ENCODE peak calls at places on chromosome 14, in six cellular contexts. A, Z, H, N, K and S are unnamed samples. For H3K27me3, the result is how much of the 10 kb centered on the place peaks cover.

GRCh38 chr14:60356921-60357550 is 108.0 kb downstream of the PPM1A start:
- DNase-seq in N (no peak), H (peak), Z (no peak), K (no peak), A (no peak), S (no peak)

GRCh38 chr14:89000007-89000942 is 175.8 kb downstream of the TTC8 start:
- DNase-seq in H (peak), K (peak), Z (peak), A (peak), N (no peak), S (peak)

GRCh38 chr14:69879175-69880047 is at the start of gene SMOC1:
- DNase-seq in N (peak), H (peak), Z (no peak), K (peak), A (peak), S (peak)

GRCh38 chr14:105248368-105249174 is at the start of gene BTBD6:
- DNase-seq in H (peak), A (peak), K (peak), N (peak), Z (peak), S (peak)

GRCh38 chr14:100619382-100620305 is 32.4 kb upstream of the BEGAIN start:
- DNase-seq in K (no peak), H (no peak), Z (no peak), N (peak), A (no peak), S (no peak)

GRCh38 chr14:52926994-52927393 is 23.9 kb downstream of the FERMT2 start:
- DNase-seq in Z (no peak), A (no peak), H (peak), N (no peak), K (no peak), S (no peak)

GRCh38 chr14:105050551-105050897 is 14.7 kb downstream of the GPR132 start:
- DNase-seq in K (no peak), H (peak), N (no peak), Z (no peak), A (peak), S (no peak)

GRCh38 chr14:94536836-94537235 is 24.4 kb upstream of the SERPINA4 start:
- DNase-seq in K (no peak), H (peak), N (no peak), Z (no peak), A (no peak), S (peak)

GRCh38 chr14:65772901-65773574 is 360.5 kb downstream of the FUT8 start:
- DNase-seq in K (no peak), Z (no peak), H (peak), N (no peak), A (no peak), S (no peak)

GRCh38 chr14:90408713-90409112 is 11.9 kb downstream of the CALM1 start:
- DNase-seq in A (no peak), H (peak), K (no peak), Z (no peak), N (no peak), S (peak)

GRCh38 chr14:55249423-55249822 is 21.8 kb upstream of the FBXO34 start:
- DNase-seq in N (no peak), Z (no peak), A (no peak), H (peak), K (no peak), S (peak)

GRCh38 chr14:24392327-24393098 is 6.3 kb upstream of the NYNRIN start:
- DNase-seq in N (no peak), K (no peak), A (no peak), H (peak), Z (no peak), S (peak)

GRCh38 chr14:89037065-89037464 is 212.6 kb downstream of the TTC8 start:
- DNase-seq in A (no peak), H (no peak), K (no peak), N (no peak), Z (no peak), S (no peak)

GRCh38 chr14:95524706-95525512 is 8.5 kb upstream of the SYNE3 start:
- DNase-seq in H (no peak), A (no peak), Z (no peak), N (no peak), K (no peak), S (no peak)

GRCh38 chr14:100784523-100785337 is 41.2 kb upstream of the MEG3 start:
- DNase-seq in K (no peak), N (peak), Z (no peak), H (no peak), A (no peak), S (no peak)

GRCh38 chr14:44165286-44165685 is 341.8 kb downstream of the FSCB start:
- DNase-seq in Z (no peak), H (peak), N (no peak), K (no peak), A (no peak), S (no peak)

GRCh38 chr14:37150414-37150813 is 22.0 kb downstream of the SLC25A21 start:
- DNase-seq in H (peak), A (no peak), N (no peak), Z (no peak), K (no peak), S (peak)

GRCh38 chr14:80567905-80568512 is 356.7 kb upstream of the DIO2 start:
- DNase-seq in A (no peak), N (no peak), Z (no peak), H (peak), K (no peak), S (no peak)

GRCh38 chr14:52318829-52319604 is 4.9 kb downstream of the PTGER2 start:
- DNase-seq in N (no peak), K (no peak), H (no peak), Z (no peak), A (no peak), S (no peak)

GRCh38 chr14:58887931-58888330 is 250.2 kb downstream of the DACT1 start:
- DNase-seq in A (no peak), N (no peak), K (no peak), Z (no peak), H (peak), S (no peak)

GRCh38 chr14:92105073-92105844 is 1.1 kb downstream of the ATXN3 start:
- DNase-seq in N (no peak), K (no peak), A (no peak), H (peak), Z (no peak), S (no peak)

GRCh38 chr14:95531473-95531872 is 3.4 kb upstream of the GLRX5 start:
- DNase-seq in A (no peak), N (no peak), Z (no peak), K (no peak), H (peak), S (peak)

GRCh38 chr14:24238123-24238522 is 4.3 kb downstream of the TINF2 start:
- DNase-seq in K (no peak), Z (no peak), N (peak), A (no peak), H (no peak), S (no peak)

GRCh38 chr14:85437143-85437542 is 92.8 kb upstream of the FLRT2 start:
- DNase-seq in Z (no peak), H (no peak), N (no peak), A (no peak), K (no peak), S (peak)

GRCh38 chr14:99753225-99754140 is 39.7 kb upstream of the EML1 start:
- DNase-seq in Z (no peak), N (no peak), K (no peak), H (no peak), A (no peak), S (no peak)

GRCh38 chr14:100498068-100498467 is 89.1 kb downstream of the BEGAIN start:
- DNase-seq in Z (no peak), K (no peak), H (no peak), A (no peak), N (no peak), S (no peak)

GRCh38 chr14:51609251-51609986 is 42.3 kb upstream of the FRMD6 start:
- DNase-seq in N (no peak), K (no peak), A (no peak), Z (no peak), H (no peak), S (no peak)

GRCh38 chr14:93799617-93800016 is 11.3 kb upstream of the PRIMA1 start:
- DNase-seq in H (no peak), K (no peak), Z (no peak), A (no peak), N (no peak), S (no peak)

GRCh38 chr14:93239869-93240677 is 33.0 kb downstream of the UBR7 start:
- DNase-seq in Z (no peak), H (peak), K (no peak), A (no peak), N (no peak), S (peak)

GRCh38 chr14:104688755-104689619 is at the start of gene INF2:
- DNase-seq in A (peak), Z (no peak), H (peak), N (peak), K (no peak), S (no peak)

DNA sequence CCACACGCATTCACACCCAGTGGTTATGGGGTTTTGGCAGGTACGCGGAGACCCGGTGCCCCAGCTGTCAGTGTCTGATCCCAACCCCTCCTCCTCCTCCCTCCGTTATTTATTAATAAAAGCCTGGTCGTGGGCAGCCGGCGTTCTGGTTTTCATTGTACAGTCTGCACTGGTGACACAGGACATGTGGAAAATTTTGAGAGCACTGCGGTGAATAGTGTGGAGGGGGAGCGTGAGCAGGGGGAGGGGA is 11.5 kb upstream of the IRF2BPL start:
- DNase-seq in A (no peak), H (no peak), Z (no peak), N (no peak), K (no peak), S (no peak)
- H3K4me3 ChIP-seq in A (peak), H (peak), Z (peak), N (peak), K (peak), S (peak)

DNA sequence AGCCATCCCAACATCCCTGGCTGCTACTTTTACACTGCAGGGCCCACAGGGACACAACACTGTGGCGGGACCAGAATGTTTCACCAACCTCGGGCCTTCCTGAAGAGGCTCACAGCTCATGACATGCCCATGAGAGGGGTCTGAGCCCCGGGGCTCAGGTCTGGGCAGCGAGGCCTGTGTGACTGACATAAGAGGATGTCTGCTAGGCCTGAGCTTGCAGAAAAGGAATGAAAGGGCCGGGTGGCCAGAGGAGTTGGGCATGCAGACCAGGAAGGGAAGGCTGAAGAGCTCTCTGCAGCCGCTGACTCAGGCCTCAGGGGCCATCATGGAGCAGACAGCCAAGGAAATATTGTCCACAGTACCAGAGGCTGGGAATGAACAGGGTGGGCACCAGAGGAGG is 18.3 kb upstream of the VSX2 start:
- DNase-seq in K (no peak), Z (no peak), H (no peak), N (peak), A (no peak), S (no peak)
- H3K27me3 ChIP-seq in K (under half), Z (under half), H (under half), N (under half), A (under half), S (under half)

GRCh38 chr14:22836301-22837058 is at the start of gene MMP14:
- DNase-seq in A (peak), H (peak), N (peak), K (peak), Z (no peak), S (peak)
- TF ChIP-seq CTCF in A (no peak), H (peak), N (peak), K (peak), Z (no peak), S (peak)

GRCh38 chr14:63800651-63801385 is 52.0 kb upstream of the SYNE2 start:
- DNase-seq in H (no peak), Z (no peak), A (no peak), N (no peak), K (no peak), S (no peak)

GRCh38 chr14:63795532-63795931 is 57.3 kb upstream of the SYNE2 start:
- DNase-seq in Z (no peak), A (no peak), H (no peak), K (no peak), N (no peak), S (no peak)

GRCh38 chr14:63800083-63800482 is 52.7 kb upstream of the SYNE2 start:
- DNase-seq in A (no peak), H (no peak), Z (no peak), K (no peak), N (no peak), S (no peak)
- H3K4me3 ChIP-seq in A (no peak), H (no peak), Z (no peak), K (peak), N (peak), S (no peak)